ENCODE peak calls at places on chromosome 17, in five cellular contexts. N, U, G, W and E are unnamed samples.

GRCh38 chr17:70808596-70808995 is 639.3 kb downstream of the KCNJ2 start:
- DNase-seq in N (peak; percentile 37), U (no peak), G (no peak), W (peak; percentile 48), E (no peak)

GRCh38 chr17:82692268-82692667 is 6.2 kb downstream of the RAB40B start:
- DNase-seq in N (no peak), U (no peak), G (no peak), W (no peak), E (no peak)

GRCh38 chr17:69607162-69607834 is 192.8 kb downstream of the MAP2K6 start:
- DNase-seq in N (peak; percentile 85), U (peak; percentile 63), G (peak; percentile 25), W (peak; percentile 77), E (peak; percentile 85)

GRCh38 chr17:82844796-82845162 is 5.0 kb upstream of the ZNF750 start:
- DNase-seq in N (no peak), U (no peak), G (no peak), W (no peak), E (no peak)

GRCh38 chr17:7438050-7438614 is 1.2 kb upstream of the FGF11 start:
- DNase-seq in N (peak; percentile 90), U (peak; percentile 58), G (no peak), W (peak; percentile 59), E (no peak)

GRCh38 chr17:57735707-57736106 is 9.4 kb downstream of the CCDC182 start:
- DNase-seq in N (peak; percentile 77), U (no peak), G (no peak), W (peak; percentile 60), E (no peak)

GRCh38 chr17:40854175-40854814 is 12.7 kb downstream of the KRT12 start:
- DNase-seq in N (no peak), U (no peak), G (no peak), W (no peak), E (peak; percentile 93)

GRCh38 chr17:36731091-36731490 is 129.7 kb downstream of the MRM1 start:
- DNase-seq in N (no peak), U (no peak), G (no peak), W (no peak), E (no peak)

GRCh38 chr17:42221886-42222745 is 27.8 kb upstream of the GHDC start:
- DNase-seq in N (peak; percentile 73), U (peak; percentile 39), G (peak; percentile 15), W (peak; percentile 73), E (peak; percentile 58)

GRCh38 chr17:6394055-6394454 is 40.9 kb downstream of the AIPL1 start:
- DNase-seq in N (peak; percentile 47), U (no peak), G (no peak), W (no peak), E (no peak)

GRCh38 chr17:17722906-17723353 is 41.7 kb downstream of the RAI1 start:
- DNase-seq in N (no peak), U (no peak), G (no peak), W (no peak), E (no peak)
- H3K79me1 ChIP-seq in N (no peaks in the 10 kb centered on the region), U (peaks cover 22% of the 10 kb centered on the region), G (no peaks in the 10 kb centered on the region), W (no peaks in the 10 kb centered on the region), E (peaks cover 89% of the 10 kb centered on the region)

DNA sequence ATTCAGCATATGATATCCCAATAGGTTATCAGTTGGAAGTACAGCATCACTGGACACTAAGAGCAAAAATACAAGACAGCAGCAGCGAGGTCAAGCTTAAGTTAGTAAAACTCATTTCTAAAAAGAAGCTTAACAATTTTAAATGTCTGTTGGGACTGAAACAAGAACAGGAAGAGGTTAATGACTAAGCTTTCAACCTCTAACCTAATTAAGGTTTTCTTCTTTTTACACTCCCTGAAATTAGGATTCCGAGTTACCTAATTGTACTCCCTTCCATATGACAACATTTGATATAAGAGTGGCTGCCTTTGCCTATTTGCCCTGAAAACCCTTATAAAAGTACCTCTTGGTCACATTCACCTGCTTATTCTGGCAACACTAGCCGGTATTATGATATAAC is 34.3 kb downstream of the CPSF4L start:
- DNase-seq in N (no peak), U (no peak), G (no peak), W (no peak), E (no peak)
- H3K4me1 ChIP-seq in N (peaks cover 6% of the 10 kb centered on the region), U (peaks cover 6% of the 10 kb centered on the region), G (peaks cover 3% of the 10 kb centered on the region), W (peaks cover 6% of the 10 kb centered on the region), E (peaks cover 17% of the 10 kb centered on the region)

GRCh38 chr17:1025733-1026598 is 29.0 kb downstream of the TIMM22 start:
- DNase-seq in N (no peak), U (no peak), G (no peak), W (no peak), E (no peak)
- H3K79me1 ChIP-seq in N (no peaks in the 10 kb centered on the region), U (peaks cover 5% of the 10 kb centered on the region), G (no peaks in the 10 kb centered on the region), W (no peaks in the 10 kb centered on the region), E (peaks cover 36% of the 10 kb centered on the region)

GRCh38 chr17:75694536-75694935 is 26.7 kb upstream of the ITGB4 start:
- DNase-seq in N (no peak), U (no peak), G (no peak), W (no peak), E (no peak)
- H3K4me1 ChIP-seq in N (no peaks in the 10 kb centered on the region), U (peaks cover 28% of the 10 kb centered on the region), G (peaks cover 3% of the 10 kb centered on the region), W (peaks cover 2% of the 10 kb centered on the region), E (peaks cover 19% of the 10 kb centered on the region)

GRCh38 chr17:65553646-65554567 is 7.5 kb downstream of the AXIN2 start:
- DNase-seq in N (no peak), U (no peak), G (no peak), W (no peak), E (peak; percentile 17)
- H3K79me1 ChIP-seq in N (peaks cover 39% of the 10 kb centered on the region), U (peaks cover 12% of the 10 kb centered on the region), G (peaks cover 32% of the 10 kb centered on the region), W (peaks cover 37% of the 10 kb centered on the region), E (no peaks in the 10 kb centered on the region)

GRCh38 chr17:1377334-1377733 is 22.7 kb downstream of the YWHAE start:
- DNase-seq in N (no peak), U (no peak), G (no peak), W (no peak), E (no peak)

GRCh38 chr17:1375615-1376014 is 24.4 kb downstream of the YWHAE start:
- DNase-seq in N (no peak), U (no peak), G (no peak), W (no peak), E (no peak)

GRCh38 chr17:1379208-1379929 is 20.7 kb downstream of the YWHAE start:
- DNase-seq in N (no peak), U (no peak), G (no peak), W (no peak), E (no peak)

GRCh38 chr17:1376061-1376460 is 24.0 kb downstream of the YWHAE start:
- DNase-seq in N (no peak), U (no peak), G (no peak), W (no peak), E (no peak)

GRCh38 chr17:1379930-1380313 is 20.1 kb downstream of the YWHAE start:
- DNase-seq in N (no peak), U (no peak), G (no peak), W (no peak), E (no peak)
- H3K4me1 ChIP-seq in N (no peaks in the 10 kb centered on the region), U (peaks cover 4% of the 10 kb centered on the region), G (no peaks in the 10 kb centered on the region), W (peaks cover 10% of the 10 kb centered on the region), E (peaks cover 28% of the 10 kb centered on the region)

GRCh38 chr17:17824780-17825614 is 11.8 kb downstream of the SREBF1 start:
- DNase-seq in N (peak; percentile 64), U (no peak), G (no peak), W (peak; percentile 80), E (no peak)
- H3K79me1 ChIP-seq in N (peaks cover 17% of the 10 kb centered on the region), U (peaks cover 34% of the 10 kb centered on the region), G (peaks cover 35% of the 10 kb centered on the region), W (peaks cover 38% of the 10 kb centered on the region), E (peaks cover 40% of the 10 kb centered on the region)